ENCODE peak calls at places on chromosome 19, in six cellular contexts. O, Z, Q, A, X and L are unnamed samples.

GRCh38 chr19:33630880-33631627 is 9.3 kb downstream of the CHST8 start:
- DNase-seq in O (no peak), Z (no peak), Q (no peak), A (no peak), X (no peak), L (no peak)

GRCh38 chr19:36771275-36772231 is 1.1 kb downstream of the ZNF850 start:
- DNase-seq in O (peak), Z (peak), Q (peak), A (peak), X (peak), L (no peak)

GRCh38 chr19:5048091-5048726 is 79.3 kb downstream of the KDM4B start:
- DNase-seq in O (peak), Z (peak), Q (peak), A (peak), X (peak), L (peak)

GRCh38 chr19:3034845-3035541 is 5.9 kb upstream of the TLE2 start:
- DNase-seq in O (peak), Z (peak), Q (peak), A (no peak), X (peak), L (no peak)

GRCh38 chr19:29587518-29587986 is 18.5 kb upstream of the POP4 start:
- DNase-seq in O (no peak), Z (no peak), Q (peak), A (no peak), X (no peak), L (no peak)

GRCh38 chr19:10219678-10220077 is 11.5 kb downstream of the S1PR2 start:
- DNase-seq in O (peak), Z (peak), Q (no peak), A (no peak), X (peak), L (no peak)

GRCh38 chr19:48770223-48770622 is 14.9 kb downstream of the FGF21 start:
- DNase-seq in O (no peak), Z (peak), Q (peak), A (no peak), X (peak), L (no peak)

GRCh38 chr19:5738423-5738822 is 18.0 kb downstream of the CATSPERD start:
- DNase-seq in O (no peak), Z (no peak), Q (peak), A (no peak), X (peak), L (no peak)

GRCh38 chr19:28242317-28242927 is 970.5 kb downstream of the UQCRFS1 start:
- DNase-seq in O (peak), Z (no peak), Q (peak), A (no peak), X (peak), L (no peak)

GRCh38 chr19:18487576-18488402 is 34.1 kb downstream of the ELL start:
- DNase-seq in O (no peak), Z (peak), Q (no peak), A (no peak), X (no peak), L (no peak)

GRCh38 chr19:18483119-18483518 is 38.8 kb downstream of the ELL start:
- DNase-seq in O (no peak), Z (peak), Q (no peak), A (no peak), X (no peak), L (no peak)

GRCh38 chr19:18486746-18487145 is 35.1 kb downstream of the ELL start:
- DNase-seq in O (no peak), Z (peak), Q (no peak), A (no peak), X (no peak), L (no peak)

GRCh38 chr19:18481505-18482222 is 40.2 kb downstream of the ELL start:
- DNase-seq in O (no peak), Z (peak), Q (no peak), A (no peak), X (no peak), L (no peak)

DNA sequence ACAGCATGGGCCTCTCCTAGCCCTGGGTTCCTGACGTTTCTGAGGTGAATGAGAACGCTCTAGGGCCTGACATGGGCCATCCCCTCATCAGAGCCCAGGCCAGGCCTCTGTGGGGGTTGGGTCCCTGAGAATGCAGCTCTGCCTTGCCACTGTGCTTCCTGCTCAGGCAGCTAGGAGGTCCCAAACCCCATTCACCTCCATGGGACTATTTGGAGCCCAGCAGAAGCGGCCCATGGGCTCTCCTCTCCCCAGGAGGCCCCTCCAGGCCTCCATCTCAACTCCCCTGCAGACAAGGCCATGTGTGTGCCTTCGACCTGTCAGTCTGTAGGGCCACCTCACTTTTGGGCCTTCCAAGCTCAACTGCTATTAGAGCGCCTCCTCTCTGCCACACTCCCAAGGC is 36.9 kb downstream of the ELL start:
- DNase-seq in O (no peak), Z (peak), Q (no peak), A (no peak), X (no peak), L (no peak)
- TF ChIP-seq CTCF in O (no peak), Z (no peak), Q (no peak), A (no peak), X (no peak), L (no peak)

DNA sequence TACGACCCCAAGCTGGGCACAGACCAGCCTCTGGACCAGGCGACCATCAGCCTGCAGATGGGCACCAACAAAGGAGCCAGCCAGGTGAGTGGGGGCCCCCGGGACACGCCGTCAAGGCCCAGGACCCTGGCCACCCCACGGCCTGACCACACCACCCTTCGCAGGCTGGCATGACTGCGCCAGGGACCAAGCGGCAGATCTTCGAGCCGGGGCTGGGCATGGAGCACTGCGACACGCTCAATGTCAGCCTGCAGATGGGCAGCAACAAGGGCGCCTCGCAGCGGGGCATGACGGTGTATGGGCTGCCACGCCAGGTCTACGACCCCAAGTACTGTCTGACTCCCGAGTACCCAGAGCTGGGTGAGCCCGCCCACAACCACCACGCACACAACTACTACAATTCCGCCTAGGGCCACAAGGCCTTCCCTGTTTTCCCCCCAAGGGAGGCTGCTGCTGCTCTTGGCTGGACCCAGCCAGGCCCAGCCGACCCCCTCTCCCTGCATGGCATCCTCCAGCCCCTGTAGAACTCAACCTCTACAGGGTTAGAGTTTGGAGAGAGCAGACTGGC is 9.6 kb downstream of the ELOF1 start:
- DNase-seq in O (no peak), Z (peak), Q (no peak), A (no peak), X (no peak), L (no peak)
- TF ChIP-seq CTCF in O (no peak), Z (no peak), Q (no peak), A (no peak), X (no peak), L (no peak)

GRCh38 chr19:55099557-55100506 is 17.6 kb downstream of the PPP1R12C start:
- DNase-seq in O (peak), Z (peak), Q (peak), A (no peak), X (no peak), L (peak)
- TF ChIP-seq CTCF in O (peak), Z (peak), Q (no peak), A (no peak), X (no peak), L (no peak)

GRCh38 chr19:506404-507285 is 652 bp upstream of the TPGS1 start:
- DNase-seq in O (peak), Z (peak), Q (peak), A (peak), X (peak), L (peak)
- TF ChIP-seq CTCF in O (peak), Z (peak), Q (peak), A (peak), X (peak), L (peak)

DNA sequence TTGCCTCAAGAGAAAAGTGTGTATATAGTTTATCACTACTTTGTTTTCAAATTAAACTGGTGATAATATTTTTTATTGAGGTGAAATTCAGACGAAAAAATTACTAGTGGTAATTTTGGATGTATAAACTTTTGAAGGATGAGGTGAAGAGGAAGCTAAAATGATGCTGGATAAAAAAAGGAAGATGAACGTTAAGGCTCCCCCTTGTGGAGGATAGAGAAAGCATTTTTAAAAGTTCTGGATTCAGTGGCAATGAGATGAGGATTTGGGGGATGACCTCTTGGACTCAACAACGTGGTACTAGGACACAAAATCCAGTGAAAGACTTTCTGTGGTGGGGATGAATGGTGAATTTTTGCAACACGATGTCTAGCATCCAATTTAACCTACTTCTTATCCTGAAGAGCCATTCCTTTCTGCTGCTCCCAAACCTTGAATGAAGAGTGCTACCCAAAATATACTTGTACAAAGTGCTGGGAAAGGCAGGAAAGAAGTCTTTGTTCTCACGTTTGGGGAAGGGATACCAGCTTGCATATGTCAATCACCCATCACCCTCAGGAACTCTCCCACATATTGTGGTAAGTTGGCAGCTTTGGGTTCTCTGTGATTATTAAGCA is 7.3 kb upstream of the SIGLEC5 start:
- DNase-seq in O (no peak), Z (no peak), Q (peak), A (no peak), X (peak), L (no peak)
- TF ChIP-seq CTCF in O (peak), Z (peak), Q (peak), A (peak), X (peak), L (peak)

DNA sequence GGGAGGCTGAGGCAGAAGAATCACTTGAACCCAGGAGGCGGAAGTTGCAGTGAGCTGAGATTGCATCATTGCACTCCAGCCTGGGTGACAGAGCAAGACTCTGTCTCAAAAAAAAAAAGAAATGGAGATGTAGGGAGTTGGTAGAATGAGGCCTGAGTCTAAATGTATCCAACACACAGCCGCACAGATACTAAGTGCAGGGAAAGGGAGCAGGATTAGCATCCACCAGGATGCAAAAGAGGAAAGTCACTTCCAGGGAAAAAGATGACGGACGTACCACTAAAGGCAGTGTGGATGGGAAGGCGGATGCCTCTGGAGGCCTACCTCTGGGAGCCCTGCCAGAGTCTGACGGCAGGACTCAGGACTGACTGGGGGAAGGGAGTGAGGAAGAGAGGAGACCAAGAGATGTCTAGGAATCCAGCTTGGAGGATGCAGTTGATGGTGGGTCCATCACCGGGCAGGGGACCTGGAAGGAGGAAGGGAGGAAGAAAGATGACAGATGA is 6.8 kb downstream of the FAM98C start:
- DNase-seq in O (no peak), Z (peak), Q (peak), A (peak), X (peak), L (no peak)
- TF ChIP-seq CTCF in O (no peak), Z (no peak), Q (no peak), A (no peak), X (no peak), L (no peak)

GRCh38 chr19:13544423-13544822 is 38.1 kb upstream of the CACNA1A start:
- DNase-seq in O (no peak), Z (no peak), Q (no peak), A (no peak), X (no peak), L (no peak)

GRCh38 chr19:13537454-13537853 is 31.2 kb upstream of the CACNA1A start:
- DNase-seq in O (peak), Z (no peak), Q (no peak), A (no peak), X (no peak), L (no peak)

GRCh38 chr19:13539332-13539731 is 33.1 kb upstream of the CACNA1A start:
- DNase-seq in O (no peak), Z (no peak), Q (no peak), A (no peak), X (no peak), L (no peak)

GRCh38 chr19:13541554-13541953 is 35.3 kb upstream of the CACNA1A start:
- DNase-seq in O (no peak), Z (no peak), Q (no peak), A (no peak), X (no peak), L (no peak)

GRCh38 chr19:13538854-13539253 is 32.6 kb upstream of the CACNA1A start:
- DNase-seq in O (no peak), Z (no peak), Q (no peak), A (no peak), X (no peak), L (no peak)
- TF ChIP-seq CTCF in O (no peak), Z (no peak), Q (no peak), A (no peak), X (no peak), L (no peak)

GRCh38 chr19:14682084-14682483 is 7.4 kb upstream of the ADGRE3 start:
- DNase-seq in O (no peak), Z (no peak), Q (no peak), A (no peak), X (no peak), L (no peak)

GRCh38 chr19:14683439-14683838 is 6.4 kb upstream of the ZNF333 start:
- DNase-seq in O (no peak), Z (peak), Q (no peak), A (no peak), X (no peak), L (no peak)

GRCh38 chr19:14689598-14690503 is at the start of gene ZNF333:
- DNase-seq in O (peak), Z (peak), Q (peak), A (peak), X (peak), L (peak)

DNA sequence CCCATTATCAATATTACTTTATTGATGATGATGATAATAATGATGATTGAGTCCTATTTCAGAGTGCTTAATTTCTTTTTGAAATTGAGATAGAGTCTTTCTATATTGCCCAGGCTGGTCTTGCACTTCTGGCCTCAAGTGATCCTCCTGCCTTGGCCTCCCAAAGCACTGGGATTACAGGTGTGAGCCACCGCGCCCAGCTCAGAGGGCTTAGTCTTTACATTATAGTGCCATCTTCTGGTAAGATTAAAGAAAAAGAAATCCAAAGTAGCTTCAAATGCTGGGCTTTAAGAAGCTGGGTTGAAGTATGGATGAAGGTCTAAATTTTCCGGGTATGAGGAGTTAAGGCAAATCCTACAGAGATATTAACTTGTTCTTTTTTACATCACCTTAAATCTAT is 3.4 kb upstream of the ZNF333 start:
- DNase-seq in O (peak), Z (peak), Q (peak), A (no peak), X (peak), L (no peak)
- TF ChIP-seq CTCF in O (peak), Z (peak), Q (peak), A (peak), X (peak), L (peak)